ENCODE peak calls at places on chromosomes 2 and 18, in five cellular contexts. One of them, this sample, is unnamed.

GRCh38 chr2:216107760-216108159 is 1.4 kb upstream of the XRCC5 start:
- DNase-seq in HT-29: no peak
- DNase-seq in ecto neural progenitor cell: peak; percentile 82
- DNase-seq in AG09309: no peak
- DNase-seq in ascending aorta: no peak
- DNase-seq in this sample: no peak

GRCh38 chr2:218997730-218998129 is 4.5 kb upstream of the CRYBA2 start:
- DNase-seq in ascending aorta: no peak
- DNase-seq in AG09309: no peak
- DNase-seq in HT-29: no peak
- DNase-seq in ecto neural progenitor cell: no peak
- DNase-seq in this sample: no peak

GRCh38 chr2:39380525-39381150 is 56.4 kb downstream of the MAP4K3 start:
- DNase-seq in ascending aorta: no peak
- DNase-seq in AG09309: no peak
- DNase-seq in ecto neural progenitor cell: no peak
- DNase-seq in HT-29: no peak
- DNase-seq in this sample: no peak

GRCh38 chr2:60855989-60856669 is 25.2 kb upstream of the REL start:
- DNase-seq in HT-29: no peak
- DNase-seq in ascending aorta: no peak
- DNase-seq in AG09309: no peak
- DNase-seq in ecto neural progenitor cell: no peak
- DNase-seq in this sample: no peak

GRCh38 chr2:239937866-239938640 is 87.1 kb downstream of the NDUFA10 start:
- DNase-seq in ascending aorta: peak; percentile 51
- DNase-seq in AG09309: no peak
- DNase-seq in ecto neural progenitor cell: no peak
- DNase-seq in HT-29: no peak
- DNase-seq in this sample: no peak

GRCh38 chr2:237330539-237330938 is 83.4 kb downstream of the COL6A3 start:
- DNase-seq in AG09309: no peak
- DNase-seq in HT-29: no peak
- DNase-seq in ecto neural progenitor cell: no peak
- DNase-seq in ascending aorta: no peak
- DNase-seq in this sample: no peak

GRCh38 chr2:134402385-134402784 is 148.5 kb downstream of the MGAT5 start:
- DNase-seq in AG09309: peak; percentile 75
- DNase-seq in HT-29: no peak
- DNase-seq in ecto neural progenitor cell: no peak
- DNase-seq in ascending aorta: peak; percentile 71
- DNase-seq in this sample: no peak

GRCh38 chr2:217691920-217692666 is 310.7 kb downstream of the TNS1 start:
- DNase-seq in ascending aorta: peak; percentile 95
- DNase-seq in HT-29: peak; percentile 22
- DNase-seq in ecto neural progenitor cell: no peak
- DNase-seq in AG09309: no peak
- DNase-seq in this sample: no peak

GRCh38 chr18:36630917-36631316 is 197.9 kb downstream of the TPGS2 start:
- DNase-seq in ecto neural progenitor cell: no peak
- DNase-seq in HT-29: no peak
- DNase-seq in ascending aorta: no peak
- DNase-seq in AG09309: no peak
- DNase-seq in this sample: no peak

GRCh38 chr2:192007819-192008218 is 160.9 kb upstream of the CAVIN2 start:
- DNase-seq in ascending aorta: no peak
- DNase-seq in HT-29: no peak
- DNase-seq in ecto neural progenitor cell: no peak
- DNase-seq in AG09309: no peak
- DNase-seq in this sample: no peak

GRCh38 chr18:13216732-13217465 is 1.7 kb upstream of the LDLRAD4 start:
- DNase-seq in ascending aorta: peak; percentile 77
- DNase-seq in ecto neural progenitor cell: peak; percentile 77
- DNase-seq in AG09309: no peak
- DNase-seq in HT-29: no peak
- DNase-seq in this sample: no peak

GRCh38 chr18:3554091-3554601 is 104.2 kb downstream of the TGIF1 start:
- DNase-seq in ascending aorta: no peak
- DNase-seq in ecto neural progenitor cell: peak; percentile 67
- DNase-seq in HT-29: no peak
- DNase-seq in AG09309: no peak
- DNase-seq in this sample: no peak

GRCh38 chr2:150681120-150681796 is 193.8 kb upstream of the RND3 start:
- DNase-seq in HT-29: peak; percentile 7
- DNase-seq in AG09309: peak; percentile 93
- DNase-seq in ecto neural progenitor cell: no peak
- DNase-seq in ascending aorta: no peak
- DNase-seq in this sample: peak; percentile 82